ENCODE peak calls at places on chromosome 13, in seven cellular contexts. One of them, this sample, is unnamed.

GRCh38 chr13:32087955-32088747 is 56.6 kb downstream of the FRY start:
- DNase-seq in mesothelial cell of epicardium: no peak
- DNase-seq in GM06990: no peak
- DNase-seq in thoracic aorta: no peak
- DNase-seq in EH: peak; percentile 75
- DNase-seq in HEK293T: no peak
- DNase-seq in T-cell: no peak
- DNase-seq in this sample: no peak

GRCh38 chr13:20174656-20175405 is 14.0 kb upstream of the GJA3 start:
- DNase-seq in EH: peak; percentile 90
- DNase-seq in T-cell: peak; percentile 39
- DNase-seq in mesothelial cell of epicardium: no peak
- DNase-seq in HEK293T: peak; percentile 21
- DNase-seq in thoracic aorta: peak; percentile 80
- DNase-seq in GM06990: peak; percentile 56
- DNase-seq in this sample: peak; percentile 72

GRCh38 chr13:91863699-91864098 is 465.3 kb downstream of the GPC5 start:
- DNase-seq in GM06990: no peak
- DNase-seq in mesothelial cell of epicardium: no peak
- DNase-seq in EH: no peak
- DNase-seq in HEK293T: no peak
- DNase-seq in thoracic aorta: no peak
- DNase-seq in T-cell: no peak
- DNase-seq in this sample: no peak

GRCh38 chr13:74794147-74794546 is 659.9 kb upstream of the KLF12 start:
- DNase-seq in mesothelial cell of epicardium: no peak
- DNase-seq in thoracic aorta: no peak
- DNase-seq in T-cell: no peak
- DNase-seq in GM06990: no peak
- DNase-seq in EH: no peak
- DNase-seq in HEK293T: no peak
- DNase-seq in this sample: no peak

GRCh38 chr13:44128522-44128921 is 245.1 kb upstream of the SERP2 start:
- DNase-seq in mesothelial cell of epicardium: no peak
- DNase-seq in T-cell: no peak
- DNase-seq in thoracic aorta: no peak
- DNase-seq in GM06990: no peak
- DNase-seq in EH: peak; percentile 70
- DNase-seq in HEK293T: no peak
- DNase-seq in this sample: no peak

GRCh38 chr13:33542309-33543088 is 256.9 kb upstream of the STARD13 start:
- DNase-seq in thoracic aorta: peak; percentile 92
- DNase-seq in HEK293T: peak; percentile 87
- DNase-seq in EH: peak; percentile 99
- DNase-seq in GM06990: peak; percentile 100
- DNase-seq in T-cell: peak; percentile 97
- DNase-seq in mesothelial cell of epicardium: peak; percentile 99
- DNase-seq in this sample: peak; percentile 86

GRCh38 chr13:25249001-25249543 is 38.2 kb downstream of the MTMR6 start:
- DNase-seq in HEK293T: peak; percentile 7
- DNase-seq in T-cell: no peak
- DNase-seq in GM06990: no peak
- DNase-seq in thoracic aorta: no peak
- DNase-seq in EH: peak; percentile 45
- DNase-seq in mesothelial cell of epicardium: no peak
- DNase-seq in this sample: no peak

GRCh38 chr13:110173247-110173818 is 133.6 kb downstream of the COL4A1 start:
- DNase-seq in T-cell: no peak
- DNase-seq in mesothelial cell of epicardium: no peak
- DNase-seq in HEK293T: no peak
- DNase-seq in thoracic aorta: no peak
- DNase-seq in EH: peak; percentile 31
- DNase-seq in GM06990: no peak
- DNase-seq in this sample: no peak

GRCh38 chr13:27489456-27489855 is 39.1 kb upstream of the MTIF3 start:
- DNase-seq in thoracic aorta: no peak
- DNase-seq in mesothelial cell of epicardium: no peak
- DNase-seq in EH: no peak
- DNase-seq in HEK293T: no peak
- DNase-seq in GM06990: no peak
- DNase-seq in T-cell: no peak
- DNase-seq in this sample: no peak

GRCh38 chr13:102856603-102857002 is 10.8 kb downstream of the ERCC5 start:
- DNase-seq in thoracic aorta: no peak
- DNase-seq in mesothelial cell of epicardium: no peak
- DNase-seq in GM06990: no peak
- DNase-seq in T-cell: no peak
- DNase-seq in HEK293T: no peak
- DNase-seq in EH: no peak
- DNase-seq in this sample: no peak

GRCh38 chr13:112984501-112984900 is 15.5 kb downstream of the MCF2L start:
- DNase-seq in HEK293T: no peak
- DNase-seq in mesothelial cell of epicardium: no peak
- DNase-seq in thoracic aorta: no peak
- DNase-seq in EH: no peak
- DNase-seq in T-cell: no peak
- DNase-seq in GM06990: no peak
- DNase-seq in this sample: no peak

GRCh38 chr13:105579821-105580707 is 955.4 kb downstream of the EFNB2 start:
- DNase-seq in mesothelial cell of epicardium: no peak
- DNase-seq in EH: no peak
- DNase-seq in T-cell: no peak
- DNase-seq in HEK293T: no peak
- DNase-seq in thoracic aorta: no peak
- DNase-seq in GM06990: no peak
- DNase-seq in this sample: no peak

GRCh38 chr13:46801831-46802230 is 4.9 kb upstream of the ESD start:
- DNase-seq in T-cell: no peak
- DNase-seq in thoracic aorta: no peak
- DNase-seq in GM06990: no peak
- DNase-seq in EH: no peak
- DNase-seq in HEK293T: no peak
- DNase-seq in mesothelial cell of epicardium: no peak
- DNase-seq in this sample: no peak

GRCh38 chr13:110676511-110677204 is 29.3 kb downstream of the CARS2 start:
- DNase-seq in T-cell: no peak
- DNase-seq in EH: no peak
- DNase-seq in mesothelial cell of epicardium: no peak
- DNase-seq in HEK293T: no peak
- DNase-seq in GM06990: peak; percentile 73
- DNase-seq in thoracic aorta: no peak
- DNase-seq in this sample: no peak

GRCh38 chr13:21164631-21165030 is 11.7 kb downstream of the SKA3 start:
- DNase-seq in GM06990: no peak
- DNase-seq in EH: no peak
- DNase-seq in HEK293T: no peak
- DNase-seq in T-cell: no peak
- DNase-seq in mesothelial cell of epicardium: no peak
- DNase-seq in thoracic aorta: no peak
- DNase-seq in this sample: no peak

GRCh38 chr13:97000295-97000925 is 6.1 kb upstream of the OXGR1 start:
- DNase-seq in T-cell: no peak
- DNase-seq in EH: peak; percentile 54
- DNase-seq in thoracic aorta: no peak
- DNase-seq in GM06990: no peak
- DNase-seq in HEK293T: no peak
- DNase-seq in mesothelial cell of epicardium: no peak
- DNase-seq in this sample: no peak

GRCh38 chr13:25682221-25682620 is 310.4 kb downstream of the ATP8A2 start:
- DNase-seq in EH: no peak
- DNase-seq in thoracic aorta: no peak
- DNase-seq in T-cell: no peak
- DNase-seq in GM06990: no peak
- DNase-seq in mesothelial cell of epicardium: no peak
- DNase-seq in HEK293T: no peak
- DNase-seq in this sample: no peak

GRCh38 chr13:30779608-30780007 is 44.3 kb downstream of the ALOX5AP start:
- DNase-seq in thoracic aorta: no peak
- DNase-seq in mesothelial cell of epicardium: no peak
- DNase-seq in T-cell: no peak
- DNase-seq in EH: no peak
- DNase-seq in HEK293T: no peak
- DNase-seq in GM06990: no peak
- DNase-seq in this sample: no peak

GRCh38 chr13:80400164-80400767 is 59.3 kb upstream of the SPRY2 start:
- DNase-seq in mesothelial cell of epicardium: no peak
- DNase-seq in HEK293T: no peak
- DNase-seq in T-cell: no peak
- DNase-seq in thoracic aorta: no peak
- DNase-seq in EH: no peak
- DNase-seq in GM06990: no peak
- DNase-seq in this sample: no peak

GRCh38 chr13:101838305-101838835 is 385.9 kb downstream of the ITGBL1 start:
- DNase-seq in thoracic aorta: no peak
- DNase-seq in HEK293T: no peak
- DNase-seq in T-cell: no peak
- DNase-seq in GM06990: no peak
- DNase-seq in EH: peak; percentile 20
- DNase-seq in mesothelial cell of epicardium: no peak
- DNase-seq in this sample: no peak

GRCh38 chr13:50248537-50249521 is 233.6 kb downstream of the KCNRG start:
- DNase-seq in thoracic aorta: no peak
- DNase-seq in EH: no peak
- DNase-seq in T-cell: no peak
- DNase-seq in GM06990: no peak
- DNase-seq in mesothelial cell of epicardium: no peak
- DNase-seq in HEK293T: no peak
- DNase-seq in this sample: no peak

GRCh38 chr13:42380420-42381164 is 108.6 kb downstream of the AKAP11 start:
- DNase-seq in GM06990: peak; percentile 75
- DNase-seq in thoracic aorta: no peak
- DNase-seq in mesothelial cell of epicardium: no peak
- DNase-seq in HEK293T: no peak
- DNase-seq in T-cell: no peak
- DNase-seq in EH: no peak
- DNase-seq in this sample: no peak

GRCh38 chr13:105598551-105598950 is 936.9 kb downstream of the EFNB2 start:
- DNase-seq in HEK293T: no peak
- DNase-seq in T-cell: no peak
- DNase-seq in EH: peak; percentile 3
- DNase-seq in GM06990: no peak
- DNase-seq in mesothelial cell of epicardium: no peak
- DNase-seq in thoracic aorta: no peak
- DNase-seq in this sample: peak; percentile 83

GRCh38 chr13:67145950-67146349 is 84.2 kb downstream of the PCDH9 start:
- DNase-seq in thoracic aorta: no peak
- DNase-seq in GM06990: no peak
- DNase-seq in HEK293T: no peak
- DNase-seq in EH: no peak
- DNase-seq in mesothelial cell of epicardium: no peak
- DNase-seq in T-cell: no peak
- DNase-seq in this sample: no peak

GRCh38 chr13:28658539-28658795 is 463 bp upstream of the POMP start:
- DNase-seq in thoracic aorta: no peak
- DNase-seq in HEK293T: no peak
- DNase-seq in T-cell: no peak
- DNase-seq in EH: no peak
- DNase-seq in GM06990: no peak
- DNase-seq in mesothelial cell of epicardium: no peak
- DNase-seq in this sample: no peak

GRCh38 chr13:43878897-43879322 is 630 bp downstream of the CCDC122 start:
- DNase-seq in GM06990: peak; percentile 64
- DNase-seq in thoracic aorta: peak; percentile 26
- DNase-seq in EH: peak; percentile 92
- DNase-seq in mesothelial cell of epicardium: no peak
- DNase-seq in T-cell: peak; percentile 2
- DNase-seq in HEK293T: peak; percentile 45
- DNase-seq in this sample: peak; percentile 49

GRCh38 chr13:50693755-50694154 is 149.7 kb downstream of the DLEU7 start:
- DNase-seq in GM06990: no peak
- DNase-seq in HEK293T: no peak
- DNase-seq in T-cell: no peak
- DNase-seq in thoracic aorta: no peak
- DNase-seq in EH: peak; percentile 70
- DNase-seq in mesothelial cell of epicardium: peak; percentile 39
- DNase-seq in this sample: no peak

GRCh38 chr13:73902296-73902695 is 231.9 kb downstream of the KLF12 start:
- DNase-seq in mesothelial cell of epicardium: no peak
- DNase-seq in thoracic aorta: no peak
- DNase-seq in T-cell: no peak
- DNase-seq in HEK293T: no peak
- DNase-seq in GM06990: no peak
- DNase-seq in EH: no peak
- DNase-seq in this sample: no peak

GRCh38 chr13:31409678-31410356 is 210.0 kb downstream of the B3GLCT start:
- DNase-seq in GM06990: no peak
- DNase-seq in HEK293T: no peak
- DNase-seq in mesothelial cell of epicardium: no peak
- DNase-seq in thoracic aorta: no peak
- DNase-seq in T-cell: no peak
- DNase-seq in EH: peak; percentile 7
- DNase-seq in this sample: no peak

GRCh38 chr13:99288069-99288468 is 19.1 kb downstream of the GPR183 start:
- DNase-seq in thoracic aorta: no peak
- DNase-seq in HEK293T: no peak
- DNase-seq in T-cell: no peak
- DNase-seq in GM06990: peak; percentile 83
- DNase-seq in mesothelial cell of epicardium: no peak
- DNase-seq in EH: no peak
- DNase-seq in this sample: no peak

GRCh38 chr13:87052731-87053130 is 618.4 kb upstream of the SLITRK5 start:
- DNase-seq in EH: no peak
- DNase-seq in GM06990: no peak
- DNase-seq in T-cell: no peak
- DNase-seq in mesothelial cell of epicardium: no peak
- DNase-seq in HEK293T: no peak
- DNase-seq in thoracic aorta: no peak
- DNase-seq in this sample: peak; percentile 25

This sample was measured in NCI-H226.